ENCODE peak calls at places on chromosomes 13 and 19, in nine cellular contexts. M is naive thymus-derived CD4-positive, alpha-beta T cell; V is fibroblast of lung; J is left ventricle myocardium inferior; B is cardiac muscle cell; O is OCI-LY7; D is Caco-2; Z is Karpas-422; G is SK-N-SH. T is an unnamed sample. For H3K36me3 and H3K4me1, the result is how much of the 10 kb centered on the place peaks cover.

GRCh38 chr19:53034948-53035675 is 9.4 kb upstream of the ERVV-2 start:
- DNase-seq in M (no peak), V (no peak), J (no peak), B (no peak), O (no peak), D (no peak), Z (no peak), G (no peak), T (no peak)

GRCh38 chr13:21053231-21053630 is 8.2 kb downstream of the LATS2 start:
- DNase-seq in M (no peak), V (no peak), J (no peak), B (no peak), O (no peak), D (no peak), Z (no peak), G (no peak), T (no peak)

GRCh38 chr13:66530158-66530557 is 700.0 kb downstream of the PCDH9 start:
- DNase-seq in M (no peak), V (no peak), J (no peak), B (no peak), O (no peak), D (no peak), Z (no peak), G (no peak), T (no peak)

GRCh38 chr13:28099396-28100148 is 804 bp downstream of the FLT3 start:
- DNase-seq in M (no peak), V (no peak), J (no peak), B (no peak), O (no peak), D (no peak), Z (no peak), G (no peak), T (no peak)

GRCh38 chr19:55086730-55087541 is 11.3 kb downstream of the EPS8L1 start:
- DNase-seq in M (peak), V (peak), J (peak), B (peak), O (no peak), D (no peak), Z (no peak), G (peak), T (no peak)

GRCh38 chr13:49308104-49308875 is 60.6 kb downstream of the CDADC1 start:
- DNase-seq in M (no peak), V (peak), J (peak), B (peak), O (no peak), D (peak), Z (no peak), G (no peak), T (no peak)

GRCh38 chr19:31303262-31303815 is 45.9 kb downstream of the TSHZ3 start:
- DNase-seq in M (no peak), V (no peak), J (no peak), B (no peak), O (no peak), D (no peak), Z (no peak), G (no peak), T (no peak)

GRCh38 chr13:114121496-114122466 is 10.6 kb downstream of the RASA3 start:
- DNase-seq in M (no peak), V (no peak), J (no peak), B (no peak), O (no peak), D (peak), Z (no peak), G (peak), T (no peak)

GRCh38 chr19:7292950-7293794 is 1.0 kb downstream of the INSR start:
- DNase-seq in M (no peak), V (no peak), J (peak), B (peak), O (peak), D (peak), Z (no peak), G (peak), T (no peak)

GRCh38 chr19:49196527-49197240 is 39.1 kb downstream of the TRPM4 start:
- DNase-seq in M (no peak), V (peak), J (peak), B (peak), O (no peak), D (no peak), Z (no peak), G (no peak), T (no peak)

GRCh38 chr19:48814895-48815294 is 4.1 kb upstream of the BCAT2 start:
- DNase-seq in M (no peak), V (no peak), J (no peak), B (no peak), O (no peak), D (no peak), Z (no peak), G (no peak), T (no peak)

GRCh38 chr13:93502071-93502470 is 275.5 kb downstream of the GPC6 start:
- DNase-seq in M (no peak), V (no peak), J (no peak), B (no peak), O (no peak), D (no peak), Z (no peak), G (no peak), T (no peak)

GRCh38 chr13:79490846-79491245 is 9.9 kb downstream of the NDFIP2 start:
- DNase-seq in M (no peak), V (peak), J (no peak), B (no peak), O (no peak), D (no peak), Z (no peak), G (no peak), T (no peak)

GRCh38 chr19:50383307-50383851 is 768 bp upstream of the POLD1 start:
- DNase-seq in M (no peak), V (no peak), J (no peak), B (no peak), O (no peak), D (no peak), Z (no peak), G (no peak), T (no peak)

GRCh38 chr19:30342901-30343300 is 29.3 kb upstream of the ZNF536 start:
- DNase-seq in M (no peak), V (no peak), J (no peak), B (no peak), O (no peak), D (no peak), Z (no peak), G (no peak), T (no peak)

GRCh38 chr19:43634877-43635560 is 4.6 kb downstream of the CADM4 start:
- DNase-seq in M (no peak), V (no peak), J (no peak), B (peak), O (peak), D (no peak), Z (no peak), G (no peak), T (no peak)

GRCh38 chr19:48698046-48698445 is 2.3 kb downstream of the FUT2 start:
- DNase-seq in M (no peak), V (peak), J (no peak), B (peak), O (no peak), D (no peak), Z (no peak), G (no peak), T (no peak)

GRCh38 chr13:45967589-45967988 is 85.0 kb downstream of the ZC3H13 start:
- DNase-seq in M (no peak), V (no peak), J (no peak), B (no peak), O (no peak), D (no peak), Z (no peak), G (no peak), T (no peak)
- H3K36me3 ChIP-seq in M (half or more), V (under half), J (half or more), B (half or more), O (half or more), D (under half), Z (half or more), G (half or more), T (under half)

DNA sequence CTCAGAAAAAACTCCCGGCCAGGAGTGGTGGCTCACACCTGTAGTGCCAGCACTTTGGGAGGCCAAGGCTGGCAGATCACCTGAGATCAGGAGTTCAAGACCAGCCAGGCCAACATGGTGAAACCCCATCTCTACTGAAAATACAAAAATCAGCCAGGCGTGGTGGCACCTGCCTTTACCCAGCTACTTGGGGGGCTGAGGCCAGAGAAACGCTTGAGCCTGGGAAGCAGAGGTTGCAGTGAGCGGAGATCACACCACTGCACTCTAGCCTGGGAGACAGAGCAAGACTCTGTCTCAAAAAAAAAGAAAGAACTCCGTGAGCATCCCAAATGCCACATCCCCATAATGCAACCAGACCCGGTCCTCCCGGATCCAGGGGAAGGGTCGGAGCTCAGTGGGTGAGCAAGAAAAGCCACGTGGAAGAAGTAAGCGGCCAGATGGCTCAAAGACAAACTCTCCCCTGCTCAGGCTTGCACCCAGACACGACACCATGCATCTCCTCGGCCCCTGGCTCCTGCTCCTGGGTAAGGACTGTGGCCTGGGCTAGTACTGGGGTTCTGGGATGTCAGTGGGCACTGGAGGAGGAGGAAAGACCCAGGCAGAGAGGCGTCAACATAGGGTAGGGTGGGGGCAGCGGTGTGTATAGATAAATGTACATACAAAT is 2.7 kb downstream of the CD22 start:
- DNase-seq in M (no peak), V (no peak), J (no peak), B (no peak), O (peak), D (no peak), Z (no peak), G (no peak), T (no peak)
- H3K4me1 ChIP-seq in M (under half), V (under half), J (under half), B (under half), O (half or more), D (under half), Z (half or more), G (under half), T (under half)

DNA sequence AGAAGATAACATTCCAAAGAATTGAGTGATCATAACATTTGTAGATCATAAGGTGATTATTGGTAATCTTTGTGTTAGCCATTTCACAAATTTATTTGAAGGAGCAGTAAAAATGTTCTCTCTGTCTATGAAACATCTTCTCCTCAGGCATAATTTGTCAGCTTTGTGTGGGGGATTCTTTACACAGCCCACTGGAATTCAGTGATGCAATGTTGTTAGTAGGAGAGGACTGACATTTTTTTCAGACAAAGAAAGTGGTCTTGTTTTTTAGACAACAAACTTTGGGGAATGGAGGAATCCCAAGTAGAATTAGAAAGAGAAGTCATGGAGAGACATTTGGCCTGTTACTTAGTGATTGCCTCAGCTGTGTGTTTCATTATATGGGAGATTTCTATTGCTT is 100.3 kb downstream of the ITGBL1 start:
- DNase-seq in M (no peak), V (peak), J (no peak), B (peak), O (no peak), D (no peak), Z (no peak), G (no peak), T (no peak)
- H3K36me3 ChIP-seq in M (under half), V (under half), J (under half), B (under half), O (under half), D (under half), Z (under half), G (under half), T (under half)

GRCh38 chr19:18660939-18661338 is 22.5 kb upstream of the CRTC1 start:
- DNase-seq in M (no peak), V (no peak), J (no peak), B (no peak), O (no peak), D (no peak), Z (no peak), G (no peak), T (no peak)

GRCh38 chr19:18663940-18664530 is 19.4 kb upstream of the CRTC1 start:
- DNase-seq in M (peak), V (no peak), J (no peak), B (no peak), O (no peak), D (no peak), Z (no peak), G (no peak), T (no peak)

GRCh38 chr19:18661346-18661745 is 22.1 kb upstream of the CRTC1 start:
- DNase-seq in M (no peak), V (no peak), J (no peak), B (no peak), O (no peak), D (no peak), Z (no peak), G (no peak), T (no peak)

GRCh38 chr19:18665771-18666202 is 17.7 kb upstream of the CRTC1 start:
- DNase-seq in M (no peak), V (no peak), J (no peak), B (no peak), O (peak), D (no peak), Z (peak), G (no peak), T (no peak)

GRCh38 chr19:18662972-18663732 is 20.3 kb upstream of the CRTC1 start:
- DNase-seq in M (no peak), V (no peak), J (no peak), B (no peak), O (no peak), D (peak), Z (no peak), G (no peak), T (no peak)
- H3K4me1 ChIP-seq in M (under half), V (under half), J (under half), B (under half), O (under half), D (under half), Z (half or more), G (under half), T (under half)

DNA sequence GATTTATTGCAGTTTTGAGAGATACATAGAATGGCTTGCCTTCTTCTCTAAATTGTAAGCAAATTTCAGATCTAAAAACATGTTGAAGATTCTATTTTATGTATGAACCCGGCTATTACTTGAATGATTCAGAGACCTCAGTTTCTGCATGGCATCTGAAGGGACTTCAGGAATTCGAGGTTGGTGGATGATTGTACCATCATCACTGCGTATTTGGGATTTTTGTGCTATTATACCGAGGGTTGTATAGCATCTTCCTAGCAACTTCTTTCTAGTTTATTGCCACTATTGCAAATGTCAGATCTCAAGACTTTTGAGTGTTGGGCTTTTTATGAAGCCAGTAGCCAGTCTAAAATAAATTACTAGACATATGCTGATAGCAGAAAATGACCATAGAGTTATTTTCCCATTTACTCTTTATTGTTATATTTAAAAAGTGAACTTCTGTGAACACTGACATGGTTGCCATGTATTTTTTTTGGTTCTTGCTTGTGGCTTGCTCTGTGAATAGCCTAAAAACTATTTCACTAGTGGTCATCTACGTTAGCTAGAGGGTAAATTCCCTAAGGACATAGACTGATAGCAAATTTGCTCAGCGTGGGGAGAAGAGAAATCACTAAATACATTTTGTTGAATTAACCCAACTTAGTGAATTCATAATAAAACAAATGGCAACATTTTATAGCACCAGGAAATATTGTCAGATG is 70.6 kb upstream of the KLF12 start:
- DNase-seq in M (no peak), V (peak), J (no peak), B (no peak), O (no peak), D (no peak), Z (no peak), G (no peak), T (no peak)
- H3K36me3 ChIP-seq in M (under half), V (under half), J (under half), B (under half), O (under half), D (under half), Z (under half), G (under half), T (under half)

GRCh38 chr13:40207110-40207478 is 459.3 kb downstream of the FOXO1 start:
- DNase-seq in M (no peak), V (no peak), J (no peak), B (no peak), O (peak), D (no peak), Z (peak), G (no peak), T (no peak)

GRCh38 chr13:40206241-40207109 is 460.0 kb downstream of the FOXO1 start:
- DNase-seq in M (peak), V (peak), J (no peak), B (peak), O (peak), D (no peak), Z (peak), G (no peak), T (peak)

GRCh38 chr13:40200273-40200978 is 466.0 kb downstream of the FOXO1 start:
- DNase-seq in M (no peak), V (no peak), J (no peak), B (no peak), O (peak), D (no peak), Z (no peak), G (no peak), T (no peak)

GRCh38 chr13:40205771-40206240 is 460.6 kb downstream of the FOXO1 start:
- DNase-seq in M (no peak), V (no peak), J (no peak), B (no peak), O (no peak), D (no peak), Z (no peak), G (no peak), T (no peak)

DNA sequence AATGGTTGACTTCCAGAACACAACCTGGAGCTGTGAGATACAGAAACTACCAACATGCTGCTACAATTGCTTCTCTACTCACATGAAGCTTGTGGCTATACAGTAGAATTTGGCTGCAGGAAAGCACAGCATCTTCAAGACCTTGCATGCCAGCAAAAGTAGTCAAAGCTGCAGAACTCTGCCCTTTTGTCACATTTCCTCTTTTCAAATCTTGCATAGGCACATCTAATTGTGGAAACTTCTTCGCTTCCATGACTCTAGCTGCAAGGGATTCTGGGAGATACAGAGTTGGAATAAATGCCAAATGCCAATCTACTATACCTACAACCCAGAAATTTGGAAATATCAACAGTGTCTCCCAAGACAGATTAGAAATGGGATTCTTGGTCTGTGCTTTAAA is 462.2 kb downstream of the FOXO1 start:
- DNase-seq in M (no peak), V (no peak), J (no peak), B (no peak), O (peak), D (no peak), Z (peak), G (no peak), T (no peak)
- H3K4me1 ChIP-seq in M (under half), V (under half), J (under half), B (under half), O (half or more), D (under half), Z (under half), G (under half), T (half or more)

GRCh38 chr19:11098327-11098726 is 9.1 kb downstream of the LDLR start:
- DNase-seq in M (no peak), V (no peak), J (no peak), B (no peak), O (no peak), D (no peak), Z (no peak), G (no peak), T (no peak)

GRCh38 chr19:11101057-11101456 is 11.8 kb downstream of the LDLR start:
- DNase-seq in M (no peak), V (no peak), J (no peak), B (no peak), O (no peak), D (no peak), Z (no peak), G (no peak), T (no peak)

GRCh38 chr19:11100064-11100463 is 10.8 kb downstream of the LDLR start:
- DNase-seq in M (no peak), V (no peak), J (no peak), B (no peak), O (no peak), D (no peak), Z (no peak), G (no peak), T (no peak)

GRCh38 chr19:11096210-11096841 is 7.1 kb downstream of the LDLR start:
- DNase-seq in M (no peak), V (peak), J (peak), B (peak), O (no peak), D (no peak), Z (no peak), G (no peak), T (peak)

GRCh38 chr19:11098861-11099260 is 9.6 kb downstream of the LDLR start:
- DNase-seq in M (no peak), V (no peak), J (no peak), B (no peak), O (no peak), D (no peak), Z (no peak), G (no peak), T (no peak)
- H3K36me3 ChIP-seq in M (under half), V (under half), J (under half), B (half or more), O (half or more), D (under half), Z (under half), G (under half), T (under half)

GRCh38 chr19:11198769-11199469 is 1.6 kb upstream of the KANK2 start:
- DNase-seq in M (no peak), V (no peak), J (no peak), B (no peak), O (no peak), D (no peak), Z (no peak), G (no peak), T (no peak)
- H3K4me1 ChIP-seq in M (under half), V (under half), J (half or more), B (under half), O (under half), D (under half), Z (under half), G (under half), T (under half)

DNA sequence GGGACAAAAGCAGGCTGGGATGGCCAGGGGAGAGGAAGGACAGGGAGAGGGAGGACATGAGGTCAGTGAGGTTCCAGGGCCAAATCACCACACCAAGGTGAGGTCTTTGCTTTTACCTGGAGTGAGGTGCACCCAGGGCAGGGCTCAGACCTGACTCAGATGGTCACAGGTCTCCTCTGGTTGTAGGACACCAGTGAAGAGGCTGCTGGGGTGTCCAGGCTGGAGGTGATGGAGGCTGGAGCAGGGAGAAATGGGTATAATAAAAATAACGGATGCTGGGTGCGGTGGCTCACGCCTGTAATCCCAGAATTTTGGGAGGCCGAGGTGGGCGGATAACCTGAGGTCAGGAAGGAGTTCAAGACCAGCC is 6.9 kb downstream of the GRAMD1A start:
- DNase-seq in M (no peak), V (no peak), J (no peak), B (no peak), O (no peak), D (no peak), Z (no peak), G (no peak), T (no peak)
- H3K36me3 ChIP-seq in M (half or more), V (under half), J (under half), B (under half), O (half or more), D (under half), Z (under half), G (under half), T (under half)

GRCh38 chr19:4719499-4719866 is 4.2 kb downstream of the DPP9 start:
- DNase-seq in M (no peak), V (no peak), J (no peak), B (no peak), O (no peak), D (no peak), Z (no peak), G (peak), T (no peak)
- H3K4me1 ChIP-seq in M (under half), V (under half), J (half or more), B (under half), O (under half), D (under half), Z (under half), G (under half), T (under half)